ENCODE peak calls at places on chromosomes 1 and 21, in five cellular contexts. One of them, this sample, is unnamed.
A peak's percentile ranks its signal among the peaks of the same experiment; 100 is the strongest.

GRCh38 chr1:29870621-29871020 is 634.3 kb downstream of the PTPRU start:
- DNase-seq in WTC11: no peak
- DNase-seq in psoas muscle: no peak
- DNase-seq in cardiac muscle cell: no peak
- DNase-seq in left ventricle myocardium inferior: no peak
- DNase-seq in this sample: no peak

GRCh38 chr1:152577168-152577567 is 3.1 kb downstream of the LCE3D start:
- DNase-seq in WTC11: no peak
- DNase-seq in psoas muscle: no peak
- DNase-seq in cardiac muscle cell: no peak
- DNase-seq in left ventricle myocardium inferior: no peak
- DNase-seq in this sample: peak; percentile 39

GRCh38 chr1:186977266-186977957 is 148.7 kb downstream of the PLA2G4A start:
- DNase-seq in WTC11: no peak
- DNase-seq in psoas muscle: no peak
- DNase-seq in cardiac muscle cell: no peak
- DNase-seq in left ventricle myocardium inferior: no peak
- DNase-seq in this sample: no peak

GRCh38 chr1:248756636-248757035 is 1.1 kb upstream of the LYPD8 start:
- DNase-seq in WTC11: no peak
- DNase-seq in psoas muscle: no peak
- DNase-seq in cardiac muscle cell: no peak
- DNase-seq in left ventricle myocardium inferior: no peak
- DNase-seq in this sample: no peak

GRCh38 chr1:44406761-44407429 is 1.8 kb downstream of the RNF220 start:
- DNase-seq in WTC11: peak; percentile 31
- DNase-seq in psoas muscle: no peak
- DNase-seq in cardiac muscle cell: peak; percentile 27
- DNase-seq in left ventricle myocardium inferior: no peak
- DNase-seq in this sample: no peak

GRCh38 chr1:119782541-119783338 is 14.0 kb upstream of the HMGCS2 start:
- DNase-seq in WTC11: no peak
- DNase-seq in psoas muscle: no peak
- DNase-seq in cardiac muscle cell: no peak
- DNase-seq in left ventricle myocardium inferior: no peak
- DNase-seq in this sample: no peak

GRCh38 chr1:228013322-228014234 is 6.8 kb downstream of the WNT3A start:
- DNase-seq in WTC11: no peak
- DNase-seq in psoas muscle: peak; percentile 37
- DNase-seq in cardiac muscle cell: no peak
- DNase-seq in left ventricle myocardium inferior: no peak
- DNase-seq in this sample: peak; percentile 29

GRCh38 chr1:59685666-59686065 is 129.1 kb upstream of the HOOK1 start:
- DNase-seq in WTC11: no peak
- DNase-seq in psoas muscle: no peak
- DNase-seq in cardiac muscle cell: no peak
- DNase-seq in left ventricle myocardium inferior: no peak
- DNase-seq in this sample: no peak

GRCh38 chr1:174963547-174964125 is 36.1 kb upstream of the CACYBP start:
- DNase-seq in WTC11: no peak
- DNase-seq in psoas muscle: no peak
- DNase-seq in cardiac muscle cell: no peak
- DNase-seq in left ventricle myocardium inferior: no peak
- DNase-seq in this sample: no peak

GRCh38 chr1:203286161-203286984 is 18.9 kb upstream of the BTG2 start:
- DNase-seq in WTC11: no peak
- DNase-seq in psoas muscle: no peak
- DNase-seq in cardiac muscle cell: peak; percentile 36
- DNase-seq in left ventricle myocardium inferior: no peak
- DNase-seq in this sample: no peak

GRCh38 chr1:77316006-77316405 is 34.2 kb downstream of the AK5 start:
- DNase-seq in WTC11: no peak
- DNase-seq in psoas muscle: no peak
- DNase-seq in cardiac muscle cell: no peak
- DNase-seq in left ventricle myocardium inferior: no peak
- DNase-seq in this sample: no peak

GRCh38 chr1:244049969-244050834 is 881 bp upstream of the ZBTB18 start:
- DNase-seq in WTC11: no peak
- DNase-seq in psoas muscle: no peak
- DNase-seq in cardiac muscle cell: peak; percentile 46
- DNase-seq in left ventricle myocardium inferior: no peak
- DNase-seq in this sample: no peak

GRCh38 chr1:197092491-197093023 is 25.5 kb upstream of the F13B start:
- DNase-seq in WTC11: no peak
- DNase-seq in psoas muscle: no peak
- DNase-seq in cardiac muscle cell: no peak
- DNase-seq in left ventricle myocardium inferior: no peak
- DNase-seq in this sample: no peak

GRCh38 chr21:18153063-18153462 is 91.6 kb upstream of the CHODL start:
- DNase-seq in WTC11: no peak
- DNase-seq in psoas muscle: no peak
- DNase-seq in cardiac muscle cell: no peak
- DNase-seq in left ventricle myocardium inferior: no peak
- DNase-seq in this sample: no peak

GRCh38 chr1:46770541-46770940 is 28.3 kb upstream of the CYP4B1 start:
- DNase-seq in WTC11: no peak
- DNase-seq in psoas muscle: no peak
- DNase-seq in cardiac muscle cell: no peak
- DNase-seq in left ventricle myocardium inferior: no peak
- DNase-seq in this sample: no peak

GRCh38 chr1:152917794-152918193 is 9.4 kb downstream of the IVL start:
- DNase-seq in WTC11: no peak
- DNase-seq in psoas muscle: no peak
- DNase-seq in cardiac muscle cell: peak; percentile 39
- DNase-seq in left ventricle myocardium inferior: no peak
- DNase-seq in this sample: no peak

GRCh38 chr1:29237906-29238600 is 1.7 kb downstream of the PTPRU start:
- DNase-seq in WTC11: peak; percentile 68
- DNase-seq in psoas muscle: peak; percentile 69
- DNase-seq in cardiac muscle cell: peak; percentile 54
- DNase-seq in left ventricle myocardium inferior: peak; percentile 58
- DNase-seq in this sample: peak; percentile 50

GRCh38 chr1:25572107-25572506 is 28.7 kb downstream of the LDLRAP1 start:
- DNase-seq in WTC11: no peak
- DNase-seq in psoas muscle: no peak
- DNase-seq in cardiac muscle cell: no peak
- DNase-seq in left ventricle myocardium inferior: no peak
- DNase-seq in this sample: no peak

GRCh38 chr1:1304331-1305299 is 3.1 kb downstream of the ACAP3 start:
- DNase-seq in WTC11: peak; percentile 61
- DNase-seq in psoas muscle: peak; percentile 77
- DNase-seq in cardiac muscle cell: peak; percentile 66
- DNase-seq in left ventricle myocardium inferior: peak; percentile 80
- DNase-seq in this sample: no peak

GRCh38 chr1:74504125-74505065 is 8.0 kb downstream of the LRRC53 start:
- DNase-seq in WTC11: peak; percentile 81
- DNase-seq in psoas muscle: no peak
- DNase-seq in cardiac muscle cell: peak; percentile 74
- DNase-seq in left ventricle myocardium inferior: peak; percentile 20
- DNase-seq in this sample: peak; percentile 42

GRCh38 chr1:181425566-181425965 is 57.8 kb upstream of the CACNA1E start:
- DNase-seq in WTC11: no peak
- DNase-seq in psoas muscle: no peak
- DNase-seq in cardiac muscle cell: no peak
- DNase-seq in left ventricle myocardium inferior: no peak
- DNase-seq in this sample: no peak

GRCh38 chr1:159826436-159827101 is at the start of gene SLAMF8:
- DNase-seq in WTC11: no peak
- DNase-seq in psoas muscle: peak; percentile 23
- DNase-seq in cardiac muscle cell: no peak
- DNase-seq in left ventricle myocardium inferior: peak; percentile 36
- DNase-seq in this sample: peak; percentile 58

GRCh38 chr1:214417545-214418210 is 133.7 kb downstream of the PTPN14 start:
- DNase-seq in WTC11: no peak
- DNase-seq in psoas muscle: no peak
- DNase-seq in cardiac muscle cell: no peak
- DNase-seq in left ventricle myocardium inferior: no peak
- DNase-seq in this sample: no peak

GRCh38 chr1:109837852-109838570 is 72.6 kb upstream of the CSF1 start:
- DNase-seq in WTC11: no peak
- DNase-seq in psoas muscle: no peak
- DNase-seq in cardiac muscle cell: no peak
- DNase-seq in left ventricle myocardium inferior: no peak
- DNase-seq in this sample: no peak
- TF ChIP-seq CTCF in WTC11: no peak
- TF ChIP-seq CTCF in psoas muscle: no peak
- TF ChIP-seq CTCF in cardiac muscle cell: no peak
- TF ChIP-seq CTCF in left ventricle myocardium inferior: no peak
- TF ChIP-seq CTCF in this sample: no peak

GRCh38 chr1:223175633-223176032 is 32.6 kb upstream of the TLR5 start:
- DNase-seq in WTC11: no peak
- DNase-seq in psoas muscle: no peak
- DNase-seq in cardiac muscle cell: no peak
- DNase-seq in left ventricle myocardium inferior: no peak
- DNase-seq in this sample: no peak

GRCh38 chr1:223177681-223178080 is 34.6 kb upstream of the TLR5 start:
- DNase-seq in WTC11: no peak
- DNase-seq in psoas muscle: no peak
- DNase-seq in cardiac muscle cell: peak; percentile 50
- DNase-seq in left ventricle myocardium inferior: no peak
- DNase-seq in this sample: no peak

GRCh38 chr1:223176437-223176836 is 33.4 kb upstream of the TLR5 start:
- DNase-seq in WTC11: no peak
- DNase-seq in psoas muscle: no peak
- DNase-seq in cardiac muscle cell: no peak
- DNase-seq in left ventricle myocardium inferior: no peak
- DNase-seq in this sample: no peak

GRCh38 chr1:223179280-223179679 is 36.2 kb upstream of the TLR5 start:
- DNase-seq in WTC11: no peak
- DNase-seq in psoas muscle: no peak
- DNase-seq in cardiac muscle cell: no peak
- DNase-seq in left ventricle myocardium inferior: no peak
- DNase-seq in this sample: no peak

DNA sequence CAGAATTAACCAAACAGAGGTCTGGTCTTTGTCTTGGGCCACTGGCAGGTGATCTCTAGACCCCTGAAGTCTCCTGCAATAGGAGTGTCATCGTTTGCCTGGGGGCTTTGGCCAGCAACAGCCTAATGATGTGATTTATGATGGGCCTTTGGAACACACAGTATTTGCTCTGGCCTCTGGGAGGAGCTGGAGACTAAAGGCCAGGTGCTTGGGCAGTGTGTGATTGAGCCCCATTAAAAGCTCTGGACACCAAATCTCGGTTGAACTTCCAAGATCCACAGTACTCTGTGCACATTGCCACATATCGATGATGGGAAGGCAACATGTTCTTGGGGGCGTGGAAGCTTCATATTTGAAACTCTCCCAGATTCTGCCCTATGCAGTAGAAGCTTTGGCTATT is 32.0 kb upstream of the TLR5 start:
- DNase-seq in WTC11: peak; percentile 21
- DNase-seq in psoas muscle: no peak
- DNase-seq in cardiac muscle cell: peak; percentile 67
- DNase-seq in left ventricle myocardium inferior: no peak
- DNase-seq in this sample: no peak
- TF ChIP-seq CTCF in WTC11: no peak
- TF ChIP-seq CTCF in psoas muscle: peak; percentile 17
- TF ChIP-seq CTCF in cardiac muscle cell: peak; percentile 20
- TF ChIP-seq CTCF in left ventricle myocardium inferior: peak; percentile 58
- TF ChIP-seq CTCF in this sample: no peak

GRCh38 chr1:225554216-225554812 is 98.6 kb downstream of the ENAH start:
- DNase-seq in WTC11: no peak
- DNase-seq in psoas muscle: no peak
- DNase-seq in cardiac muscle cell: no peak
- DNase-seq in left ventricle myocardium inferior: no peak
- DNase-seq in this sample: peak; percentile 52
- TF ChIP-seq CTCF in WTC11: no peak
- TF ChIP-seq CTCF in psoas muscle: peak; percentile 62
- TF ChIP-seq CTCF in cardiac muscle cell: peak; percentile 56
- TF ChIP-seq CTCF in left ventricle myocardium inferior: peak; percentile 75
- TF ChIP-seq CTCF in this sample: peak; percentile 25

GRCh38 chr1:79204774-79205173 is 198.2 kb upstream of the ADGRL4 start:
- DNase-seq in WTC11: no peak
- DNase-seq in psoas muscle: no peak
- DNase-seq in cardiac muscle cell: no peak
- DNase-seq in left ventricle myocardium inferior: no peak
- DNase-seq in this sample: no peak
- TF ChIP-seq CTCF in WTC11: no peak
- TF ChIP-seq CTCF in psoas muscle: no peak
- TF ChIP-seq CTCF in cardiac muscle cell: no peak
- TF ChIP-seq CTCF in left ventricle myocardium inferior: no peak
- TF ChIP-seq CTCF in this sample: no peak

GRCh38 chr1:14925336-14926136 is 228.0 kb upstream of the TMEM51 start:
- DNase-seq in WTC11: no peak
- DNase-seq in psoas muscle: no peak
- DNase-seq in cardiac muscle cell: no peak
- DNase-seq in left ventricle myocardium inferior: no peak
- DNase-seq in this sample: no peak

GRCh38 chr1:14922942-14923341 is 230.6 kb upstream of the TMEM51 start:
- DNase-seq in WTC11: no peak
- DNase-seq in psoas muscle: no peak
- DNase-seq in cardiac muscle cell: no peak
- DNase-seq in left ventricle myocardium inferior: no peak
- DNase-seq in this sample: no peak

GRCh38 chr1:14924012-14924452 is 229.5 kb upstream of the TMEM51 start:
- DNase-seq in WTC11: peak; percentile 51
- DNase-seq in psoas muscle: peak; percentile 78
- DNase-seq in cardiac muscle cell: peak; percentile 81
- DNase-seq in left ventricle myocardium inferior: peak; percentile 71
- DNase-seq in this sample: peak; percentile 78

GRCh38 chr1:14924455-14925325 is 228.9 kb upstream of the TMEM51 start:
- DNase-seq in WTC11: no peak
- DNase-seq in psoas muscle: peak; percentile 37
- DNase-seq in cardiac muscle cell: peak; percentile 67
- DNase-seq in left ventricle myocardium inferior: peak; percentile 64
- DNase-seq in this sample: peak; percentile 52

GRCh38 chr1:14923400-14924011 is 230.0 kb upstream of the TMEM51 start:
- DNase-seq in WTC11: no peak
- DNase-seq in psoas muscle: no peak
- DNase-seq in cardiac muscle cell: no peak
- DNase-seq in left ventricle myocardium inferior: no peak
- DNase-seq in this sample: no peak
- TF ChIP-seq CTCF in WTC11: no peak
- TF ChIP-seq CTCF in psoas muscle: no peak
- TF ChIP-seq CTCF in cardiac muscle cell: no peak
- TF ChIP-seq CTCF in left ventricle myocardium inferior: no peak
- TF ChIP-seq CTCF in this sample: no peak

GRCh38 chr1:113405573-113405972 is 15.3 kb downstream of the MAGI3 start:
- DNase-seq in WTC11: no peak
- DNase-seq in psoas muscle: no peak
- DNase-seq in cardiac muscle cell: no peak
- DNase-seq in left ventricle myocardium inferior: no peak
- DNase-seq in this sample: no peak
- TF ChIP-seq CTCF in WTC11: no peak
- TF ChIP-seq CTCF in psoas muscle: no peak
- TF ChIP-seq CTCF in cardiac muscle cell: no peak
- TF ChIP-seq CTCF in left ventricle myocardium inferior: no peak
- TF ChIP-seq CTCF in this sample: no peak

This sample was measured in GM13976.